ENCODE peak calls at places on chromosomes 12 and 14, in eight cellular contexts. One of them, this sample, is unnamed.

GRCh38 chr12:13127476-13127875 is 24.0 kb upstream of the GSG1 start:
- DNase-seq in GM23338: no peak
- DNase-seq in astrocyte of the spinal cord: no peak
- DNase-seq in AG04450: no peak
- DNase-seq in epithelial cell of esophagus: no peak
- DNase-seq in cardiac muscle cell: no peak
- DNase-seq in mammary epithelial cell: no peak
- DNase-seq in OCI-LY7: no peak
- DNase-seq in this sample: no peak

GRCh38 chr14:95495538-95496025 is 20.9 kb downstream of the SYNE3 start:
- DNase-seq in mammary epithelial cell: no peak
- DNase-seq in AG04450: no peak
- DNase-seq in OCI-LY7: peak; percentile 87
- DNase-seq in cardiac muscle cell: no peak
- DNase-seq in epithelial cell of esophagus: peak; percentile 71
- DNase-seq in GM23338: no peak
- DNase-seq in astrocyte of the spinal cord: no peak
- DNase-seq in this sample: no peak

GRCh38 chr14:101823511-101824120 is 62.1 kb downstream of the PPP2R5C start:
- DNase-seq in AG04450: no peak
- DNase-seq in astrocyte of the spinal cord: no peak
- DNase-seq in cardiac muscle cell: no peak
- DNase-seq in epithelial cell of esophagus: no peak
- DNase-seq in OCI-LY7: peak; percentile 46
- DNase-seq in mammary epithelial cell: no peak
- DNase-seq in GM23338: no peak
- DNase-seq in this sample: no peak

GRCh38 chr12:7645395-7646177 is 20.1 kb downstream of the APOBEC1 start:
- DNase-seq in epithelial cell of esophagus: peak; percentile 40
- DNase-seq in mammary epithelial cell: no peak
- DNase-seq in AG04450: no peak
- DNase-seq in GM23338: peak; percentile 79
- DNase-seq in OCI-LY7: peak; percentile 69
- DNase-seq in cardiac muscle cell: peak; percentile 59
- DNase-seq in astrocyte of the spinal cord: peak; percentile 39
- DNase-seq in this sample: no peak

GRCh38 chr12:52156310-52156709 is 35.5 kb downstream of the KRT80 start:
- DNase-seq in OCI-LY7: no peak
- DNase-seq in cardiac muscle cell: no peak
- DNase-seq in mammary epithelial cell: peak; percentile 47
- DNase-seq in epithelial cell of esophagus: peak; percentile 28
- DNase-seq in GM23338: no peak
- DNase-seq in AG04450: no peak
- DNase-seq in astrocyte of the spinal cord: no peak
- DNase-seq in this sample: no peak

GRCh38 chr14:34970665-34971064 is 12.1 kb upstream of the SRP54 start:
- DNase-seq in astrocyte of the spinal cord: no peak
- DNase-seq in GM23338: no peak
- DNase-seq in mammary epithelial cell: no peak
- DNase-seq in AG04450: no peak
- DNase-seq in epithelial cell of esophagus: no peak
- DNase-seq in cardiac muscle cell: no peak
- DNase-seq in OCI-LY7: no peak
- DNase-seq in this sample: no peak

GRCh38 chr12:48125985-48126384 is 6.8 kb downstream of the PFKM start:
- DNase-seq in cardiac muscle cell: peak; percentile 85
- DNase-seq in GM23338: no peak
- DNase-seq in mammary epithelial cell: no peak
- DNase-seq in epithelial cell of esophagus: no peak
- DNase-seq in OCI-LY7: no peak
- DNase-seq in astrocyte of the spinal cord: no peak
- DNase-seq in AG04450: no peak
- DNase-seq in this sample: no peak

GRCh38 chr12:92529944-92530343 is 172.8 kb upstream of the PLEKHG7 start:
- DNase-seq in OCI-LY7: no peak
- DNase-seq in GM23338: no peak
- DNase-seq in AG04450: no peak
- DNase-seq in mammary epithelial cell: no peak
- DNase-seq in cardiac muscle cell: no peak
- DNase-seq in astrocyte of the spinal cord: no peak
- DNase-seq in epithelial cell of esophagus: no peak
- DNase-seq in this sample: no peak

GRCh38 chr14:101506211-101506920 is 54.9 kb upstream of the DIO3 start:
- DNase-seq in epithelial cell of esophagus: no peak
- DNase-seq in GM23338: no peak
- DNase-seq in AG04450: no peak
- DNase-seq in cardiac muscle cell: no peak
- DNase-seq in OCI-LY7: no peak
- DNase-seq in mammary epithelial cell: no peak
- DNase-seq in astrocyte of the spinal cord: no peak
- DNase-seq in this sample: no peak

GRCh38 chr12:124821252-124822200 is 42.1 kb downstream of the SCARB1 start:
- DNase-seq in GM23338: no peak
- DNase-seq in cardiac muscle cell: no peak
- DNase-seq in OCI-LY7: no peak
- DNase-seq in epithelial cell of esophagus: no peak
- DNase-seq in AG04450: no peak
- DNase-seq in mammary epithelial cell: no peak
- DNase-seq in astrocyte of the spinal cord: no peak
- DNase-seq in this sample: no peak

GRCh38 chr12:123896786-123897185 is 75.8 kb downstream of the CCDC92 start:
- DNase-seq in GM23338: no peak
- DNase-seq in astrocyte of the spinal cord: no peak
- DNase-seq in AG04450: peak; percentile 33
- DNase-seq in epithelial cell of esophagus: no peak
- DNase-seq in OCI-LY7: no peak
- DNase-seq in mammary epithelial cell: no peak
- DNase-seq in cardiac muscle cell: no peak
- DNase-seq in this sample: peak; percentile 44

GRCh38 chr14:64218344-64219240 is 75.6 kb downstream of the ESR2 start:
- DNase-seq in cardiac muscle cell: peak; percentile 30
- DNase-seq in epithelial cell of esophagus: no peak
- DNase-seq in mammary epithelial cell: no peak
- DNase-seq in astrocyte of the spinal cord: no peak
- DNase-seq in OCI-LY7: no peak
- DNase-seq in AG04450: no peak
- DNase-seq in GM23338: no peak
- DNase-seq in this sample: no peak

GRCh38 chr12:14849664-14850063 is 6.3 kb upstream of the ART4 start:
- DNase-seq in mammary epithelial cell: peak; percentile 72
- DNase-seq in epithelial cell of esophagus: peak; percentile 32
- DNase-seq in cardiac muscle cell: no peak
- DNase-seq in astrocyte of the spinal cord: peak; percentile 70
- DNase-seq in AG04450: no peak
- DNase-seq in GM23338: no peak
- DNase-seq in OCI-LY7: no peak
- DNase-seq in this sample: no peak

GRCh38 chr12:120224304-120225199 is 23.6 kb upstream of the RPLP0 start:
- DNase-seq in epithelial cell of esophagus: peak; percentile 53
- DNase-seq in GM23338: no peak
- DNase-seq in AG04450: no peak
- DNase-seq in mammary epithelial cell: peak; percentile 45
- DNase-seq in OCI-LY7: no peak
- DNase-seq in cardiac muscle cell: no peak
- DNase-seq in astrocyte of the spinal cord: peak; percentile 38
- DNase-seq in this sample: no peak

GRCh38 chr14:46063872-46064271 is 587.7 kb downstream of the RPL10L start:
- DNase-seq in OCI-LY7: no peak
- DNase-seq in AG04450: no peak
- DNase-seq in mammary epithelial cell: no peak
- DNase-seq in GM23338: peak; percentile 2
- DNase-seq in astrocyte of the spinal cord: no peak
- DNase-seq in cardiac muscle cell: no peak
- DNase-seq in epithelial cell of esophagus: no peak
- DNase-seq in this sample: no peak

GRCh38 chr12:107319536-107320030 is 226.2 kb upstream of the CRY1 start:
- DNase-seq in GM23338: no peak
- DNase-seq in mammary epithelial cell: peak; percentile 26
- DNase-seq in epithelial cell of esophagus: no peak
- DNase-seq in cardiac muscle cell: peak; percentile 31
- DNase-seq in AG04450: no peak
- DNase-seq in astrocyte of the spinal cord: no peak
- DNase-seq in OCI-LY7: no peak
- DNase-seq in this sample: no peak

GRCh38 chr12:12331896-12332295 is 18.1 kb downstream of the MANSC1 start:
- DNase-seq in astrocyte of the spinal cord: no peak
- DNase-seq in epithelial cell of esophagus: peak; percentile 83
- DNase-seq in cardiac muscle cell: no peak
- DNase-seq in AG04450: no peak
- DNase-seq in mammary epithelial cell: peak; percentile 30
- DNase-seq in GM23338: no peak
- DNase-seq in OCI-LY7: no peak
- DNase-seq in this sample: no peak

GRCh38 chr14:57848786-57849185 is 17.1 kb downstream of the SLC35F4 start:
- DNase-seq in OCI-LY7: no peak
- DNase-seq in GM23338: no peak
- DNase-seq in cardiac muscle cell: no peak
- DNase-seq in epithelial cell of esophagus: no peak
- DNase-seq in mammary epithelial cell: no peak
- DNase-seq in AG04450: no peak
- DNase-seq in astrocyte of the spinal cord: no peak
- DNase-seq in this sample: no peak
- TF ChIP-seq CTCF in OCI-LY7: no peak
- TF ChIP-seq CTCF in GM23338: no peak
- TF ChIP-seq CTCF in cardiac muscle cell: no peak
- TF ChIP-seq CTCF in epithelial cell of esophagus: no peak
- TF ChIP-seq CTCF in mammary epithelial cell: no peak
- TF ChIP-seq CTCF in AG04450: no peak
- TF ChIP-seq CTCF in astrocyte of the spinal cord: no peak
- TF ChIP-seq CTCF in this sample: no peak

DNA sequence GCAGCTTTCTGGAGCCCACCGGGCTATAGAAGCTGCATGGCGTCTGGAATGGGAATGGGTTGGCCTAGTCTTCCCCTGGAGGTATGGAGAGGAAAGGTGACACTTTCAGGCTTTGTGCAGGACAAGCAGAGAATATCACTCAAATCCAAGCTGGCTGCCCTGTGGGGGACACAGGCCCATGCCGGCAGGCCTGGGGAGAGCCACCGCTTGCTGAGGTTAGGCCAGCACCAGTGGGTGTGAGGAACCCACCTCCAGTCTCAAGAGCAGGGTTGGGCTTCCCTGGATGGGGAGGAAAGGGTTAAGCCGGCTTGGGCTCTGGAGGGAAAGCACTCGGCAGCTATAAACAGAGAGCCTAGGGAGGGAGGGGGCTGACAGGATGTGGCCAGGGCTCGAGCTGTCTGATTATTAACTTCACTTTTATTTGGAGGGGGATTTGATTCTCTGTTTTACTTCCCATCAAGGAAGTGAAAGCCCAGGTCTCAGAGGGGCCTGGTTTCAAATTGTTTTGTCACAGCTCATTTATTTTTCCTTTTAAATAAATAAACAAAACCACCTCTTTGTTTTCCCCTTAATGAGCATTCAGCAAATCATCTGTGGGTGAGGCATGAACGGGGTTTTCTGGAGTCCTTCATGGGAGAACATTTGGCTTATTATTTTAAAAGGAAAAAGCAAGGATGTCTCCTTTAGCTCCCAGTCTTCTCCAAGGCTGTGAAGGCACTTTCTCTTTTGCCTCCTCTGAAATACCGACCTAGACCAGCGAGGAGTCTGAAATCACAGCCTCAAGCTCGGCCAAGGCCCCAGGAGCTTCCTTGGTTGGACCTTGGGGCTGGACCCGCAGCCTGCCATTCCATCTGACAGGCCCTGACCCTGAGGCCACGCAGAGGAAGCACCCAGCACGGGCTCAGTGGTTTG is 21.8 kb upstream of the ZFP36L1 start:
- DNase-seq in GM23338: peak; percentile 85
- DNase-seq in mammary epithelial cell: peak; percentile 11
- DNase-seq in AG04450: no peak
- DNase-seq in epithelial cell of esophagus: no peak
- DNase-seq in cardiac muscle cell: peak; percentile 70
- DNase-seq in astrocyte of the spinal cord: peak; percentile 72
- DNase-seq in OCI-LY7: peak; percentile 90
- DNase-seq in this sample: no peak
- H3K4me3 ChIP-seq in GM23338: peak overlapping the region; percentile 60
- H3K4me3 ChIP-seq in mammary epithelial cell: no peak overlapping the region
- H3K4me3 ChIP-seq in AG04450: peak overlapping the region; percentile 43
- H3K4me3 ChIP-seq in epithelial cell of esophagus: no peak overlapping the region
- H3K4me3 ChIP-seq in cardiac muscle cell: peak overlapping the region; percentile 3
- H3K4me3 ChIP-seq in astrocyte of the spinal cord: no peak overlapping the region
- H3K4me3 ChIP-seq in OCI-LY7: peak overlapping the region; percentile 61
- H3K4me3 ChIP-seq in this sample: peak overlapping the region; percentile 14

DNA sequence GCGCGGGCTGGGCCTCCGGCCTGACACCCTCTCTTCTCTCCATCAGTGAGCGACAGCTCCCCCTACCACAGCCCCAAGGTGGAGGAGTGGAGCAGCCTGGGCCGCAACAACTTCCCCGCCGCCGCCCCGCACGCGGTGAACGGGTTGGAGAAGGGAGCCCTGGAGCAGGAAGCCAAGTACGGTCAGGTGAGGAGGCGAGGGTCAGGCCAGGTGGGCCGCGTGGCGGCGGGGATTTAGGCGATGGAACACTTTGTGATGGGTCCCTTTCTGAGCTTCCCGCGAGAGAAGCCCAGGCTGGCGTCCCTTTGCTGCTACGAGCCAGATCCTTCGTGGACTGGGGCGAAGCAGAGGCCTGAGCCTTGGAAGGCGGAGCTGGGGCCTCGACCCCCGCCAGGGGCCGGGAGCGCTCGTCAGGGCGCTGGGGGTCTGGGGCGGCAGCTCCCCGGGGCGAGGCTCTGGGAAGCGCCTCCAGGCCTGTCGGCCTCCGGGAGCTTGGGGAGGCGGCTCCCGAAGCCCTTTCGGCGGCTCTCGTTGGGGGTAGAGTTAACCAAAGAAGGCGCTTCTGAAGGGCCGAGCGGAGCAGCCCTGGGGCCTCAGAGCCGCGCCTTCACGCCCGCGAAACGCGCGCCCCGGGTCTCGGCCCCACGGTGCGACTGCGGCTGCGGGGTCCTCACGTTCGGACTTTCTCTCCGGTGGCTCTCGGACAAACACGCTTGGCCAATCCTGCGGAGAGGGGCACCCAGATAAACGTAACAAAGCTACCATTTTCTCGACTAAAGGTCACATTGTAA is 5.0 kb downstream of the PAX9 start:
- DNase-seq in GM23338: peak; percentile 81
- DNase-seq in OCI-LY7: no peak
- DNase-seq in cardiac muscle cell: no peak
- DNase-seq in AG04450: no peak
- DNase-seq in epithelial cell of esophagus: no peak
- DNase-seq in astrocyte of the spinal cord: no peak
- DNase-seq in mammary epithelial cell: no peak
- DNase-seq in this sample: no peak
- TF ChIP-seq CTCF in GM23338: peak; percentile 10
- TF ChIP-seq CTCF in OCI-LY7: no peak
- TF ChIP-seq CTCF in cardiac muscle cell: no peak
- TF ChIP-seq CTCF in AG04450: no peak
- TF ChIP-seq CTCF in epithelial cell of esophagus: peak; percentile 25
- TF ChIP-seq CTCF in astrocyte of the spinal cord: no peak
- TF ChIP-seq CTCF in mammary epithelial cell: no peak
- TF ChIP-seq CTCF in this sample: no peak

GRCh38 chr12:76739896-76740295 is 24.0 kb upstream of the ZDHHC17 start:
- DNase-seq in cardiac muscle cell: no peak
- DNase-seq in epithelial cell of esophagus: no peak
- DNase-seq in OCI-LY7: no peak
- DNase-seq in GM23338: no peak
- DNase-seq in mammary epithelial cell: no peak
- DNase-seq in astrocyte of the spinal cord: no peak
- DNase-seq in AG04450: no peak
- DNase-seq in this sample: no peak

GRCh38 chr12:76738824-76739579 is 24.9 kb upstream of the ZDHHC17 start:
- DNase-seq in astrocyte of the spinal cord: no peak
- DNase-seq in AG04450: no peak
- DNase-seq in mammary epithelial cell: no peak
- DNase-seq in OCI-LY7: peak; percentile 9
- DNase-seq in GM23338: peak; percentile 19
- DNase-seq in cardiac muscle cell: no peak
- DNase-seq in epithelial cell of esophagus: no peak
- DNase-seq in this sample: no peak

GRCh38 chr12:76740501-76740900 is 23.4 kb upstream of the ZDHHC17 start:
- DNase-seq in OCI-LY7: no peak
- DNase-seq in AG04450: no peak
- DNase-seq in epithelial cell of esophagus: no peak
- DNase-seq in mammary epithelial cell: no peak
- DNase-seq in cardiac muscle cell: no peak
- DNase-seq in astrocyte of the spinal cord: no peak
- DNase-seq in GM23338: no peak
- DNase-seq in this sample: no peak
- H3K4me3 ChIP-seq in OCI-LY7: no peak overlapping the region
- H3K4me3 ChIP-seq in AG04450: no peak overlapping the region
- H3K4me3 ChIP-seq in epithelial cell of esophagus: no peak overlapping the region
- H3K4me3 ChIP-seq in mammary epithelial cell: no peak overlapping the region
- H3K4me3 ChIP-seq in cardiac muscle cell: no peak overlapping the region
- H3K4me3 ChIP-seq in astrocyte of the spinal cord: no peak overlapping the region
- H3K4me3 ChIP-seq in GM23338: no peak overlapping the region
- H3K4me3 ChIP-seq in this sample: no peak overlapping the region